ENCODE peak calls at places on chromosomes 5 and 9, in nine cellular contexts. O is stimulated activated CD8-positive, alpha-beta memory T cell treated with anti-CD3 and anti-CD28 coated beads, Interleukin-4, amount 100 ng/mL, for 1 hour; E is kidney glomerular epithelial cell; B is activated naive CD4-positive, alpha-beta T cell treated with anti-CD3 and anti-CD28 coated beads for 36 hours; A is stimulated activated naive B cell treated with anti-CD40 and anti-IgM and Interleukin-4, amounts not matched to agents 10 μg/mL and 1 μg/mL and 100 μg/mL, for 72 hours; U is naive B cell; P is neuronal stem cell; K is MCF 10A; X is anterior cingulate cortex. D is an unnamed sample.

GRCh38 chr5:137370511-137371071 is 128.5 kb downstream of the SPOCK1 start:
- DNase-seq in O (no peak), E (no peak), B (no peak), A (no peak), U (no peak), P (no peak), K (peak), X (no peak), D (no peak)

GRCh38 chr9:113436753-113437515 is 26.4 kb downstream of the C9orf43 start:
- DNase-seq in O (no peak), E (no peak), B (no peak), A (no peak), U (no peak), P (no peak), K (no peak), X (no peak), D (no peak)

GRCh38 chr9:95100071-95100627 is 217.4 kb downstream of the FANCC start:
- DNase-seq in O (no peak), E (peak), B (no peak), A (no peak), U (no peak), P (no peak), K (no peak), X (no peak), D (no peak)

GRCh38 chr9:37747271-37747753 is 6.3 kb upstream of the TRMT10B start:
- DNase-seq in O (peak), E (peak), B (peak), A (peak), U (peak), P (peak), K (peak), X (peak), D (peak)

GRCh38 chr5:157216395-157217142 is 35.9 kb downstream of the ITK start:
- DNase-seq in O (no peak), E (no peak), B (no peak), A (no peak), U (no peak), P (no peak), K (no peak), X (no peak), D (no peak)

GRCh38 chr5:124789104-124789605 is 42.7 kb upstream of the ZNF608 start:
- DNase-seq in O (no peak), E (no peak), B (no peak), A (no peak), U (no peak), P (no peak), K (peak), X (no peak), D (no peak)

GRCh38 chr9:135716045-135716444 is 14.1 kb downstream of the KCNT1 start:
- DNase-seq in O (no peak), E (no peak), B (no peak), A (no peak), U (no peak), P (no peak), K (no peak), X (no peak), D (no peak)

GRCh38 chr9:37410354-37410861 is 12.1 kb upstream of the GRHPR start:
- DNase-seq in O (no peak), E (no peak), B (no peak), A (no peak), U (no peak), P (no peak), K (no peak), X (no peak), D (no peak)

GRCh38 chr5:177491429-177491945 is 5.9 kb downstream of the PDLIM7 start:
- DNase-seq in O (no peak), E (no peak), B (no peak), A (no peak), U (no peak), P (peak), K (peak), X (no peak), D (no peak)